ENCODE peak calls at places on chromosomes 3 and 15, in four cellular contexts. E is body of pancreas; A is CD8-positive, alpha-beta T cell; P is fibroblast of lung. D is an unnamed sample. For H3K4me1 and H3K27me3, the result is how much of the 10 kb centered on the place peaks cover.

GRCh38 chr3:36969540-36970432 is 23.1 kb downstream of the EPM2AIP1 start:
- DNase-seq in A (peak), E (no peak), P (peak), D (no peak)

GRCh38 chr15:49225572-49226281 is 55.7 kb downstream of the GALK2 start:
- DNase-seq in E (no peak), P (peak), A (no peak), D (no peak)

GRCh38 chr3:5275529-5275928 is 88.0 kb downstream of the EDEM1 start:
- DNase-seq in P (peak), E (no peak), A (no peak), D (no peak)

GRCh38 chr15:65189102-65189740 is 4.1 kb upstream of the CLPX start:
- DNase-seq in E (no peak), A (no peak), P (peak), D (no peak)

GRCh38 chr3:82000773-82001172 is 239.3 kb upstream of the GBE1 start:
- DNase-seq in P (peak), E (peak), A (no peak), D (no peak)

GRCh38 chr3:169772530-169772950 is 656 bp upstream of the MYNN start:
- DNase-seq in P (peak), E (peak), A (peak), D (peak)

GRCh38 chr3:52683611-52684010 is 2.1 kb downstream of the PBRM1 start:
- DNase-seq in A (no peak), E (no peak), P (no peak), D (peak)

GRCh38 chr15:90348456-90348855 is 3.6 kb upstream of the ZNF774 start:
- DNase-seq in E (no peak), P (no peak), A (no peak), D (no peak)

GRCh38 chr3:133532951-133533350 is 40.5 kb upstream of the CDV3 start:
- DNase-seq in E (no peak), P (peak), A (no peak), D (no peak)

GRCh38 chr15:59166601-59167265 is 39.9 kb upstream of the LDHAL6B start:
- DNase-seq in E (peak), A (no peak), P (no peak), D (no peak)

GRCh38 chr3:117281371-117281770 is 571.8 kb downstream of the TUSC7 start:
- DNase-seq in P (peak), A (no peak), E (no peak), D (no peak)

GRCh38 chr15:100537326-100537725 is 8.6 kb upstream of the CERS3 start:
- DNase-seq in P (no peak), E (no peak), A (no peak), D (no peak)

GRCh38 chr3:118607915-118608820 is 426.5 kb downstream of the IGSF11 start:
- DNase-seq in E (no peak), A (no peak), P (no peak), D (no peak)

GRCh38 chr3:148585671-148586379 is 111.9 kb upstream of the AGTR1 start:
- DNase-seq in P (no peak), A (no peak), E (no peak), D (no peak)

GRCh38 chr3:193960485-193961172 is 175.3 kb upstream of the HES1 start:
- DNase-seq in A (no peak), E (no peak), P (peak), D (no peak)

GRCh38 chr3:154904328-154904727 is 175.8 kb upstream of the MME start:
- DNase-seq in A (no peak), E (no peak), P (no peak), D (no peak)

GRCh38 chr3:28268989-28269388 is 27.6 kb downstream of the CMC1 start:
- DNase-seq in A (no peak), E (no peak), P (no peak), D (no peak)

GRCh38 chr3:23702198-23702597 is 103.6 kb upstream of the UBE2E1 start:
- DNase-seq in A (no peak), E (no peak), P (peak), D (no peak)

GRCh38 chr15:68340711-68341671 is 63.4 kb downstream of the FEM1B start:
- DNase-seq in A (no peak), P (peak), E (no peak), D (no peak)

GRCh38 chr3:48306290-48306689 is 27.2 kb downstream of the SPINK8 start:
- DNase-seq in A (no peak), P (no peak), E (no peak), D (no peak)

GRCh38 chr3:73043414-73043813 is 18.0 kb upstream of the EBLN2 start:
- DNase-seq in P (no peak), E (no peak), A (no peak), D (no peak)

GRCh38 chr3:183158552-183159006 is 4.0 kb downstream of the LAMP3 start:
- DNase-seq in A (no peak), E (no peak), P (peak), D (no peak)

GRCh38 chr3:79041621-79042020 is 726.2 kb downstream of the ROBO1 start:
- DNase-seq in A (no peak), E (no peak), P (peak), D (no peak)

GRCh38 chr3:179451335-179452165 is at the start of gene GNB4:
- DNase-seq in P (peak), A (peak), E (peak), D (peak)

DNA sequence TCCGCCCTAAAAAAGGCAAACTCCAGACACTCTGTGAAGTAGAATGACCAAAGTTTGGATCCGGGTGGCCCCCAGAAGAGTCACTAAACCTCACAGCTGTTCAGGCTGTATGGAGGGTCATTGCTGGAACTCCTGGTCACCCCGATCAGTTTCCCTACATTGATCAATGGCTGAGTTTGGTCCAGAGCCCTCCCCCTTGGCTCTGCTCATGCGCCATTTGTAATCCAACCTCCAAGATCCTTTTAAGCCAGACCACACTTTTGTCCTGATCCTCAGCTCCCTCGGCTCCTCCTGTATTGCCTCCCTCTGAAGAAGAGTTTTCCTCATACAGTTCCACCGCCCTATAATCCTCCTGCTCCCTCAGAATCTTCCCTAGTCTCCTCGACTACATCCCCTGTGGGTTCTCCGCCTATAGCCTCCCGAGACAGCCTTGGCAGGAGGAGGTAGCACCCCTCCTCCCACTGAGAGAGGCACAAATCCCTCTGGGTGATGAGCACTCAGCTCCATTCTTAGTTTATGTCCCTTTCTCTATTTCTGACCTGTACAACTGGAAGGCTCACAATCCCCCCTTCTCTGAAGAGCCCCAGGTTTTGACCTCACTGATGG is 42.2 kb downstream of the ZBTB11 start:
- DNase-seq in A (no peak), P (no peak), E (no peak), D (no peak)
- H3K4me1 ChIP-seq in A (under half), P (under half), E (under half), D (under half)

GRCh38 chr3:68945231-68945630 is 12.9 kb upstream of the TAFA4 start:
- DNase-seq in A (no peak), P (no peak), E (no peak), D (no peak)

GRCh38 chr3:68941055-68941454 is 8.7 kb upstream of the TAFA4 start:
- DNase-seq in E (no peak), P (no peak), A (no peak), D (no peak)

GRCh38 chr3:68943753-68944500 is 11.6 kb upstream of the TAFA4 start:
- DNase-seq in A (no peak), P (no peak), E (no peak), D (no peak)
- H3K27me3 ChIP-seq in A (under half), P (under half), E (under half), D (under half)

GRCh38 chr3:10317961-10318350 is 3.0 kb downstream of the SEC13 start:
- DNase-seq in P (no peak), E (no peak), A (no peak), D (no peak)

GRCh38 chr3:10319804-10320203 is 1.1 kb downstream of the SEC13 start:
- DNase-seq in A (no peak), P (peak), E (no peak), D (no peak)

GRCh38 chr3:10317311-10317960 is 3.5 kb downstream of the SEC13 start:
- DNase-seq in E (no peak), P (no peak), A (no peak), D (no peak)

GRCh38 chr3:10320320-10320677 is 613 bp downstream of the SEC13 start:
- DNase-seq in P (no peak), E (no peak), A (no peak), D (no peak)

DNA sequence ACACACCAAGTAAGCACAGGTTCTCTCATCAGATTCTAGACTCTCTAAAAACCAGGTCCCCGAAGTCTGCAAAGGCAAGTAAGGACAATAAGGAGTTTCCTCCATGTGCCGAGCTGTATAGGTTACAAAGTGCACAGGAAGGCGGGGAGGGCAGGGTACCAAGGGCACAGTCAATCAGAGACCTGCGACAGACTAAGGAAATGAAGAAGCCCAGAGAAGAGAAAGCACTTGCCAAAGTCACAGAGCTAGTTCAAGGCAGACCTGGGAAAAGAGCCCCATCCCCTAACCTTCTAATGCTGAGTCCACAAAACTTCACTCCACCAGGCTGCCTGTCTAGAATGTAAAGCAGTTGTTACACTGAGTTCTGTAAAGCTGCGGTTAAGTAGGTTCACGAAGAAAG is 1.7 kb downstream of the SEC13 start:
- DNase-seq in A (no peak), P (no peak), E (no peak), D (no peak)
- H3K4me3 ChIP-seq in A (no peak), P (no peak), E (no peak), D (no peak)

GRCh38 chr3:50268276-50268675 is 671 bp upstream of the SEMA3B start:
- DNase-seq in P (no peak), A (no peak), E (no peak), D (no peak)
- H3K4me1 ChIP-seq in P (half or more), A (under half), E (half or more), D (under half)

GRCh38 chr3:149630806-149631205 is 27.0 kb downstream of the WWTR1 start:
- DNase-seq in E (no peak), P (no peak), A (no peak), D (no peak)
- H3K27me3 ChIP-seq in E (under half), P (under half), A (under half), D (under half)

DNA sequence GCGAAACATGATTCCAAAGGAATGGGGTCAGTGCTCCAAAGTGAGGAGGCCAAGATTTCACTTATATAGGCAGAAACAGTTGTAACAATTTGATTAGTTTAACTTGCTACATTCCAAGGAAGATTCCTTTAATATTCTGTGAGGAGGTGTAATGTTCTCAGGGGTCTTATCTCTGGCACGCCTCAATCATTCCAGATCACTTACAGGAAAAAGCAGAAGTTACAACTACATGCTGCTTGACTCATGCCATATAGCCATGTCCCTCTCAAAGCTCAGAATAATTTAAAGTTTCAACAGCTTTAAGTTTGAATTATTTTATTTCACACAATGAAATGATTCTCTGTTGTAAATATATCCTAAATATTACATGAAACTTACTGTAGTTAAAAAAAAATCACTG is 3.5 kb upstream of the FYTTD1 start:
- DNase-seq in P (no peak), E (no peak), A (no peak), D (no peak)
- H3K4me3 ChIP-seq in P (no peak), E (no peak), A (no peak), D (no peak)

GRCh38 chr15:78073026-78073425 is 4.5 kb downstream of the TBC1D2B start:
- DNase-seq in A (no peak), P (no peak), E (no peak), D (no peak)
- H3K4me1 ChIP-seq in A (half or more), P (under half), E (half or more), D (under half)

GRCh38 chr15:81197688-81198281 is 1.1 kb downstream of the IL16 start:
- DNase-seq in E (no peak), P (no peak), A (no peak), D (no peak)
- H3K27me3 ChIP-seq in E (under half), P (under half), A (under half), D (under half)

GRCh38 chr3:45992820-45993219 is 2.8 kb downstream of the FYCO1 start:
- DNase-seq in P (peak), A (no peak), E (no peak), D (no peak)
- H3K4me3 ChIP-seq in P (no peak), A (no peak), E (no peak), D (no peak)

GRCh38 chr3:157104928-157105652 is 54.9 kb downstream of the CCNL1 start:
- DNase-seq in E (no peak), A (no peak), P (no peak), D (no peak)

GRCh38 chr3:157103280-157103679 is 56.7 kb downstream of the CCNL1 start:
- DNase-seq in P (no peak), A (no peak), E (no peak), D (no peak)

GRCh38 chr3:157104521-157104920 is 55.4 kb downstream of the CCNL1 start:
- DNase-seq in P (no peak), E (no peak), A (no peak), D (no peak)

GRCh38 chr3:157102098-157102497 is 57.8 kb downstream of the CCNL1 start:
- DNase-seq in E (no peak), A (no peak), P (no peak), D (no peak)

GRCh38 chr3:157103860-157104259 is 56.1 kb downstream of the CCNL1 start:
- DNase-seq in A (no peak), E (no peak), P (no peak), D (no peak)
- H3K4me1 ChIP-seq in A (under half), E (under half), P (under half), D (under half)

D was measured in right lobe of liver.